ENCODE peak calls at places on chromosomes 11 and 22, in seven cellular contexts. U is fibroblast of the conjunctiva, Z is HT-29, R is Caki2, C is hypothalamus, D is IMR-90, H is progenitor cell of endocrine pancreas. J is an unnamed sample.

GRCh38 chr11:45583981-45584380 is 81.4 kb downstream of the CHST1 start:
- DNase-seq in U (no peak), Z (no peak), R (no peak), C (no peak), D (no peak), H (no peak), J (no peak)

GRCh38 chr11:359181-359714 is 10.1 kb upstream of the B4GALNT4 start:
- DNase-seq in U (no peak), Z (no peak), R (no peak), C (no peak), D (no peak), H (no peak), J (no peak)

GRCh38 chr11:113835306-113835705 is 40.1 kb downstream of the USP28 start:
- DNase-seq in U (no peak), Z (no peak), R (no peak), C (no peak), D (no peak), H (no peak), J (no peak)

GRCh38 chr22:39277135-39277607 is 32.4 kb upstream of the PDGFB start:
- DNase-seq in U (peak; percentile 44), Z (no peak), R (peak; percentile 74), C (no peak), D (peak; percentile 92), H (no peak), J (peak; percentile 33)

GRCh38 chr11:83827940-83828554 is 541.9 kb upstream of the CCDC90B start:
- DNase-seq in U (peak; percentile 30), Z (peak; percentile 40), R (peak; percentile 28), C (no peak), D (peak; percentile 52), H (no peak), J (peak; percentile 6)

GRCh38 chr11:69217276-69218105 is 61.8 kb downstream of the SMIM38 start:
- DNase-seq in U (no peak), Z (no peak), R (no peak), C (peak; percentile 44), D (no peak), H (peak; percentile 7), J (no peak)

GRCh38 chr11:11524436-11525038 is 97.3 kb downstream of the GALNT18 start:
- DNase-seq in U (no peak), Z (no peak), R (no peak), C (no peak), D (peak; percentile 22), H (no peak), J (no peak)

GRCh38 chr22:36356708-36357694 is 30.8 kb downstream of the MYH9 start:
- DNase-seq in U (no peak), Z (no peak), R (no peak), C (no peak), D (peak; percentile 62), H (no peak), J (no peak)

GRCh38 chr22:20130739-20131592 is 638 bp upstream of the ZDHHC8 start:
- DNase-seq in U (peak; percentile 43), Z (peak; percentile 81), R (peak; percentile 58), C (peak; percentile 88), D (peak; percentile 61), H (peak; percentile 47), J (peak; percentile 56)

GRCh38 chr22:47067911-47068654 is 305.6 kb downstream of the TBC1D22A start:
- DNase-seq in U (no peak), Z (no peak), R (no peak), C (no peak), D (no peak), H (no peak), J (no peak)